ENCODE peak calls at places on chromosomes 4 and X, in ten cellular contexts. B is ascending aorta, W is RWPE2, D is tibial artery, C is IMR-90, S is A549, A is lower lobe of right lung, V is right lobe of liver, G is cardiac muscle cell, R is body of pancreas. I is an unnamed sample.

GRCh38 chrX:39309018-39309620 is 507.9 kb downstream of the MID1IP1 start:
- DNase-seq in B (no peak), W (no peak), D (no peak), C (no peak), S (peak; percentile 1), A (no peak), V (no peak), G (no peak), R (no peak), I (no peak)

GRCh38 chr4:148293571-148293970 is 148.6 kb downstream of the NR3C2 start:
- DNase-seq in B (no peak), W (no peak), D (no peak), C (no peak), S (no peak), A (no peak), V (no peak), G (no peak), R (no peak), I (no peak)

GRCh38 chr4:526189-526909 is 27.3 kb downstream of the PIGG start:
- DNase-seq in B (no peak), W (no peak), D (no peak), C (no peak), S (no peak), A (no peak), V (no peak), G (no peak), R (no peak), I (no peak)

GRCh38 chrX:3345281-3346081 is 971 bp downstream of the MXRA5 start:
- DNase-seq in B (no peak), W (no peak), D (peak; percentile 65), C (no peak), S (no peak), A (peak; percentile 43), V (peak; percentile 74), G (peak; percentile 57), R (peak; percentile 80), I (peak; percentile 2)

GRCh38 chr4:2812985-2813384 is 20.1 kb downstream of the SH3BP2 start:
- DNase-seq in B (no peak), W (no peak), D (no peak), C (no peak), S (no peak), A (no peak), V (no peak), G (no peak), R (no peak), I (no peak)

GRCh38 chr4:3313139-3313538 is 20.3 kb downstream of the RGS12 start:
- DNase-seq in B (no peak), W (no peak), D (peak; percentile 29), C (no peak), S (no peak), A (peak; percentile 9), V (peak; percentile 11), G (no peak), R (peak; percentile 1), I (no peak)

GRCh38 chr4:168637872-168638756 is 141.3 kb downstream of the PALLD start:
- DNase-seq in B (no peak), W (no peak), D (no peak), C (peak; percentile 78), S (no peak), A (no peak), V (no peak), G (no peak), R (no peak), I (no peak)

GRCh38 chr4:153916273-153916755 is 127.4 kb upstream of the SFRP2 start:
- DNase-seq in B (no peak), W (no peak), D (no peak), C (no peak), S (no peak), A (no peak), V (no peak), G (no peak), R (no peak), I (no peak)

GRCh38 chr4:137967480-137968190 is 274.5 kb downstream of the SLC7A11 start:
- DNase-seq in B (no peak), W (no peak), D (no peak), C (peak; percentile 10), S (peak; percentile 31), A (no peak), V (no peak), G (no peak), R (no peak), I (no peak)

GRCh38 chrX:55007633-55008032 is 7.5 kb downstream of the APEX2 start:
- DNase-seq in B (no peak), W (no peak), D (no peak), C (peak; percentile 63), S (peak; percentile 31), A (no peak), V (no peak), G (no peak), R (peak; percentile 32), I (peak; percentile 78)

GRCh38 chr4:131002132-131002531 is 1906.2 kb downstream of the C4orf33 start:
- DNase-seq in B (no peak), W (no peak), D (no peak), C (no peak), S (no peak), A (no peak), V (no peak), G (no peak), R (no peak), I (no peak)

GRCh38 chr4:131001371-131001770 is 1905.4 kb downstream of the C4orf33 start:
- DNase-seq in B (no peak), W (no peak), D (no peak), C (no peak), S (no peak), A (no peak), V (no peak), G (no peak), R (no peak), I (no peak)

GRCh38 chr4:131006388-131006787 is 1910.4 kb downstream of the C4orf33 start:
- DNase-seq in B (no peak), W (no peak), D (no peak), C (no peak), S (peak; percentile 1), A (no peak), V (no peak), G (no peak), R (no peak), I (no peak)
- TF ChIP-seq CTCF in B (no peak), W (no peak), D (no peak), C (no peak), S (no peak), A (no peak), V (no peak), G (no peak), R (no peak), I (no peak)

DNA sequence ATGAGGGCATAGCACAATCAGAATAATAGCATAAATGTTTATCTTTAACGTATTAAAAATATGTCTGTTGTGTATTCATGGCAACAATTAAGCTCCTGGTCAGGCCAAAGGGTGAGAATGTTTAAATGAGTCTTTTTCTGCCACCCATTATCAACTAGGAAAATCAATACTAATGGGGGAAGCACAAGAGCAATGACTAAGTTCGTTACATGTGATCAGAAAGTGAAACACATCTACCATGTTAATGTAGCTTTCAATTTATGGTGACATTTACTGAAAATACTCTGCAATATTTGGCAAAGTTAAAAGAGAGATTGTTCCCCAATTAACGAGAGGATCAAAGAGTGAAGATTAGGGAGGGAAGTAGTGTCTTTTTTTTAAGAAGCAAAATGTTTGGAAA is 143.7 kb downstream of the NAA11 start:
- DNase-seq in B (no peak), W (no peak), D (no peak), C (no peak), S (no peak), A (no peak), V (no peak), G (no peak), R (no peak), I (no peak)
- H3K4me1 ChIP-seq in B (no peaks in the 10 kb centered on the region), W (no peaks in the 10 kb centered on the region), D (peaks cover 16% of the 10 kb centered on the region), C (no peaks in the 10 kb centered on the region), S (no peaks in the 10 kb centered on the region), A (no peaks in the 10 kb centered on the region), V (no peaks in the 10 kb centered on the region), G (peaks cover 8% of the 10 kb centered on the region), R (no peaks in the 10 kb centered on the region), I (no peaks in the 10 kb centered on the region)

GRCh38 chrX:19545651-19546050 is 30.3 kb upstream of the MAP3K15 start:
- DNase-seq in B (no peak), W (no peak), D (no peak), C (peak; percentile 8), S (no peak), A (no peak), V (no peak), G (no peak), R (no peak), I (no peak)

GRCh38 chrX:19541931-19542330 is 26.6 kb upstream of the MAP3K15 start:
- DNase-seq in B (no peak), W (no peak), D (no peak), C (no peak), S (no peak), A (no peak), V (no peak), G (no peak), R (no peak), I (no peak)

GRCh38 chrX:19543951-19544359 is 28.6 kb upstream of the MAP3K15 start:
- DNase-seq in B (no peak), W (no peak), D (no peak), C (no peak), S (no peak), A (no peak), V (no peak), G (no peak), R (no peak), I (no peak)

GRCh38 chrX:19543020-19543715 is 27.9 kb upstream of the MAP3K15 start:
- DNase-seq in B (no peak), W (no peak), D (no peak), C (no peak), S (no peak), A (no peak), V (no peak), G (no peak), R (no peak), I (no peak)

GRCh38 chrX:19544693-19545305 is 29.5 kb upstream of the MAP3K15 start:
- DNase-seq in B (no peak), W (no peak), D (no peak), C (peak; percentile 70), S (peak; percentile 64), A (no peak), V (no peak), G (peak; percentile 50), R (peak; percentile 40), I (no peak)
- TF ChIP-seq CTCF in B (peak; percentile 44), W (peak; percentile 65), D (peak; percentile 61), C (peak; percentile 81), S (peak; percentile 77), A (peak; percentile 62), V (peak; percentile 85), G (peak; percentile 64), R (peak; percentile 54), I (no peak)

DNA sequence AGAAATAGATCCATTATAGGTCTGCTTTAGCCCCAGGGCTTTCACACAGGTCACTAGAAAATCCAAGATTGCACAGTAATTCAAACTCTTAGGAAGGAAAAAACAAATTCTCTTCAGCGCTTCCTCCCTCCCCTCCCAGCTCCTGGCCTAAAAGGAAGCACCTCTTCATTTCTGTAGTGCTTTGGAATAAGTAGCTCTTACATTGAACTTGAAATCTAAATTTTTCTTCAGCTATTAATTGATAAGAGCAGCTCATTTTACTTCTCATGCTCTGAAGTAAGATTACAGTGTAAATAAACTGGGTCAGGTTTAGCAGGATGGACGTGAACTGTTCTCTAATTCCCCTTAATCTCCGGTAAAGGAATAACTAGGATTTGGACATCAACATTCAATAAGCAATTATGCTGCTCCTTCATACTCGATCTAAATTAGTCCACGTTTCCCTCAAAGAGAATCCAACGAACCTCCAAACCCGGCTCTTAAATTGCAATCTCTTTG is 10.9 kb upstream of the SEL1L3 start:
- DNase-seq in B (no peak), W (no peak), D (no peak), C (no peak), S (no peak), A (no peak), V (no peak), G (no peak), R (no peak), I (no peak)
- H3K4me1 ChIP-seq in B (no peaks in the 10 kb centered on the region), W (no peaks in the 10 kb centered on the region), D (no peaks in the 10 kb centered on the region), C (peaks cover 5% of the 10 kb centered on the region), S (no peaks in the 10 kb centered on the region), A (peaks cover 7% of the 10 kb centered on the region), V (no peaks in the 10 kb centered on the region), G (no peaks in the 10 kb centered on the region), R (peaks cover 14% of the 10 kb centered on the region), I (no peaks in the 10 kb centered on the region)

I was measured in mucosa of descending colon.